ENCODE peak calls at places on chromosomes 7 and 10, in four cellular contexts. P, Q, Y and E are unnamed samples.

GRCh38 chr7:41292457-41292856 is 410.4 kb downstream of the INHBA start:
- DNase-seq in P (no peak), Q (no peak), Y (no peak), E (no peak)

GRCh38 chr10:33116293-33116697 is 158.3 kb upstream of the ITGB1 start:
- DNase-seq in P (no peak), Q (no peak), Y (no peak), E (peak; percentile 22)

GRCh38 chr7:38054199-38054598 is 123.8 kb upstream of the STARD3NL start:
- DNase-seq in P (no peak), Q (no peak), Y (no peak), E (no peak)

GRCh38 chr7:155581107-155581830 is 34.9 kb upstream of the CNPY1 start:
- DNase-seq in P (no peak), Q (no peak), Y (no peak), E (no peak)

GRCh38 chr10:18504161-18504560 is 147.2 kb downstream of the NSUN6 start:
- DNase-seq in P (no peak), Q (no peak), Y (no peak), E (no peak)

GRCh38 chr7:27116962-27117686 is 13.4 kb downstream of the HOXA4 start:
- DNase-seq in P (no peak), Q (no peak), Y (no peak), E (no peak)

GRCh38 chr7:15167912-15168311 is 265.4 kb upstream of the DGKB start:
- DNase-seq in P (no peak), Q (no peak), Y (no peak), E (no peak)

GRCh38 chr7:34844936-34845665 is 187.1 kb downstream of the NPSR1 start:
- DNase-seq in P (no peak), Q (no peak), Y (no peak), E (no peak)

GRCh38 chr7:10803720-10804119 is 170.0 kb upstream of the PHF14 start:
- DNase-seq in P (no peak), Q (no peak), Y (no peak), E (no peak)

GRCh38 chr7:106947244-106947728 is 82.2 kb downstream of the PIK3CG start:
- DNase-seq in P (peak; percentile 27), Q (no peak), Y (peak; percentile 54), E (no peak)

GRCh38 chr10:81146436-81146835 is 608.7 kb downstream of the SH2D4B start:
- DNase-seq in P (no peak), Q (no peak), Y (no peak), E (no peak)

GRCh38 chr7:107322015-107322414 is 147.8 kb upstream of the GPR22 start:
- DNase-seq in P (no peak), Q (no peak), Y (no peak), E (no peak)

GRCh38 chr10:132846631-132847415 is 60.9 kb upstream of the NKX6-2 start:
- DNase-seq in P (no peak), Q (no peak), Y (no peak), E (no peak)

GRCh38 chr10:23096814-23097549 is 1.6 kb downstream of the MSRB2 start:
- DNase-seq in P (peak; percentile 60), Q (no peak), Y (no peak), E (no peak)

GRCh38 chr7:127876393-127876792 is 154.8 kb downstream of the LRRC4 start:
- DNase-seq in P (no peak), Q (no peak), Y (no peak), E (no peak)